ENCODE peak calls at places on chromosomes 7 and 10, in six cellular contexts. One of them, this sample, is unnamed.

GRCh38 chr10:102455893-102456471 is 4.6 kb upstream of the C10orf95 start:
- DNase-seq in A172: peak
- DNase-seq in activated T-cell treated with anti-CD3 and anti-CD28 coated beads, Interleukin-2, amount 50 U/mL, for 1 hour: no peak
- DNase-seq in midbrain: no peak
- DNase-seq in stimulated activated CD8-positive, alpha-beta memory T cell treated with anti-CD3 and anti-CD28 coated beads, Interleukin-2, amount 100 ng/mL, for 48 hours: no peak
- DNase-seq in left ventricle myocardium superior: no peak
- DNase-seq in this sample: no peak

GRCh38 chr7:33452805-33453502 is 323.6 kb downstream of the BBS9 start:
- DNase-seq in A172: no peak
- DNase-seq in activated T-cell treated with anti-CD3 and anti-CD28 coated beads, Interleukin-2, amount 50 U/mL, for 1 hour: no peak
- DNase-seq in midbrain: no peak
- DNase-seq in left ventricle myocardium superior: no peak
- DNase-seq in stimulated activated CD8-positive, alpha-beta memory T cell treated with anti-CD3 and anti-CD28 coated beads, Interleukin-2, amount 100 ng/mL, for 48 hours: no peak
- DNase-seq in this sample: no peak

GRCh38 chr10:73797324-73798025 is 12.1 kb downstream of the ZSWIM8 start:
- DNase-seq in A172: no peak
- DNase-seq in midbrain: no peak
- DNase-seq in stimulated activated CD8-positive, alpha-beta memory T cell treated with anti-CD3 and anti-CD28 coated beads, Interleukin-2, amount 100 ng/mL, for 48 hours: no peak
- DNase-seq in left ventricle myocardium superior: no peak
- DNase-seq in activated T-cell treated with anti-CD3 and anti-CD28 coated beads, Interleukin-2, amount 50 U/mL, for 1 hour: no peak
- DNase-seq in this sample: no peak

GRCh38 chr10:92740762-92741161 is 51.0 kb downstream of the HHEX start:
- DNase-seq in activated T-cell treated with anti-CD3 and anti-CD28 coated beads, Interleukin-2, amount 50 U/mL, for 1 hour: no peak
- DNase-seq in left ventricle myocardium superior: no peak
- DNase-seq in A172: no peak
- DNase-seq in stimulated activated CD8-positive, alpha-beta memory T cell treated with anti-CD3 and anti-CD28 coated beads, Interleukin-2, amount 100 ng/mL, for 48 hours: no peak
- DNase-seq in midbrain: no peak
- DNase-seq in this sample: peak

GRCh38 chr7:45657136-45657889 is 83.1 kb downstream of the ADCY1 start:
- DNase-seq in midbrain: no peak
- DNase-seq in activated T-cell treated with anti-CD3 and anti-CD28 coated beads, Interleukin-2, amount 50 U/mL, for 1 hour: no peak
- DNase-seq in stimulated activated CD8-positive, alpha-beta memory T cell treated with anti-CD3 and anti-CD28 coated beads, Interleukin-2, amount 100 ng/mL, for 48 hours: no peak
- DNase-seq in left ventricle myocardium superior: no peak
- DNase-seq in A172: no peak
- DNase-seq in this sample: no peak

GRCh38 chr10:20034732-20035131 is 218.5 kb downstream of the PLXDC2 start:
- DNase-seq in left ventricle myocardium superior: no peak
- DNase-seq in stimulated activated CD8-positive, alpha-beta memory T cell treated with anti-CD3 and anti-CD28 coated beads, Interleukin-2, amount 100 ng/mL, for 48 hours: no peak
- DNase-seq in activated T-cell treated with anti-CD3 and anti-CD28 coated beads, Interleukin-2, amount 50 U/mL, for 1 hour: no peak
- DNase-seq in midbrain: no peak
- DNase-seq in A172: no peak
- DNase-seq in this sample: no peak

GRCh38 chr7:70573202-70573810 is 558.6 kb upstream of the GALNT17 start:
- DNase-seq in A172: no peak
- DNase-seq in activated T-cell treated with anti-CD3 and anti-CD28 coated beads, Interleukin-2, amount 50 U/mL, for 1 hour: no peak
- DNase-seq in midbrain: no peak
- DNase-seq in stimulated activated CD8-positive, alpha-beta memory T cell treated with anti-CD3 and anti-CD28 coated beads, Interleukin-2, amount 100 ng/mL, for 48 hours: no peak
- DNase-seq in left ventricle myocardium superior: no peak
- DNase-seq in this sample: no peak

GRCh38 chr10:80272793-80273522 is 16.5 kb downstream of the MAT1A start:
- DNase-seq in left ventricle myocardium superior: no peak
- DNase-seq in A172: no peak
- DNase-seq in stimulated activated CD8-positive, alpha-beta memory T cell treated with anti-CD3 and anti-CD28 coated beads, Interleukin-2, amount 100 ng/mL, for 48 hours: no peak
- DNase-seq in midbrain: no peak
- DNase-seq in activated T-cell treated with anti-CD3 and anti-CD28 coated beads, Interleukin-2, amount 50 U/mL, for 1 hour: no peak
- DNase-seq in this sample: no peak

GRCh38 chr10:132062641-132063390 is 2.9 kb upstream of the JAKMIP3 start:
- DNase-seq in left ventricle myocardium superior: no peak
- DNase-seq in stimulated activated CD8-positive, alpha-beta memory T cell treated with anti-CD3 and anti-CD28 coated beads, Interleukin-2, amount 100 ng/mL, for 48 hours: no peak
- DNase-seq in A172: no peak
- DNase-seq in midbrain: peak
- DNase-seq in activated T-cell treated with anti-CD3 and anti-CD28 coated beads, Interleukin-2, amount 50 U/mL, for 1 hour: no peak
- DNase-seq in this sample: no peak

GRCh38 chr10:72783290-72783689 is 91.3 kb downstream of the MCU start:
- DNase-seq in stimulated activated CD8-positive, alpha-beta memory T cell treated with anti-CD3 and anti-CD28 coated beads, Interleukin-2, amount 100 ng/mL, for 48 hours: no peak
- DNase-seq in midbrain: no peak
- DNase-seq in A172: no peak
- DNase-seq in activated T-cell treated with anti-CD3 and anti-CD28 coated beads, Interleukin-2, amount 50 U/mL, for 1 hour: no peak
- DNase-seq in left ventricle myocardium superior: no peak
- DNase-seq in this sample: no peak

GRCh38 chr10:43407148-43407575 is 1.8 kb downstream of the HNRNPF start:
- DNase-seq in activated T-cell treated with anti-CD3 and anti-CD28 coated beads, Interleukin-2, amount 50 U/mL, for 1 hour: peak
- DNase-seq in stimulated activated CD8-positive, alpha-beta memory T cell treated with anti-CD3 and anti-CD28 coated beads, Interleukin-2, amount 100 ng/mL, for 48 hours: peak
- DNase-seq in left ventricle myocardium superior: peak
- DNase-seq in A172: no peak
- DNase-seq in midbrain: peak
- DNase-seq in this sample: no peak

GRCh38 chr7:150716368-150716767 is at the start of gene GIMAP1:
- DNase-seq in left ventricle myocardium superior: peak
- DNase-seq in midbrain: no peak
- DNase-seq in stimulated activated CD8-positive, alpha-beta memory T cell treated with anti-CD3 and anti-CD28 coated beads, Interleukin-2, amount 100 ng/mL, for 48 hours: no peak
- DNase-seq in activated T-cell treated with anti-CD3 and anti-CD28 coated beads, Interleukin-2, amount 50 U/mL, for 1 hour: peak
- DNase-seq in A172: no peak
- DNase-seq in this sample: no peak

GRCh38 chr7:13778967-13779366 is 210.5 kb downstream of the ETV1 start:
- DNase-seq in midbrain: no peak
- DNase-seq in activated T-cell treated with anti-CD3 and anti-CD28 coated beads, Interleukin-2, amount 50 U/mL, for 1 hour: no peak
- DNase-seq in stimulated activated CD8-positive, alpha-beta memory T cell treated with anti-CD3 and anti-CD28 coated beads, Interleukin-2, amount 100 ng/mL, for 48 hours: no peak
- DNase-seq in left ventricle myocardium superior: no peak
- DNase-seq in A172: peak
- DNase-seq in this sample: peak

GRCh38 chr7:149460493-149461330 is at the start of gene ZNF777:
- DNase-seq in stimulated activated CD8-positive, alpha-beta memory T cell treated with anti-CD3 and anti-CD28 coated beads, Interleukin-2, amount 100 ng/mL, for 48 hours: peak
- DNase-seq in activated T-cell treated with anti-CD3 and anti-CD28 coated beads, Interleukin-2, amount 50 U/mL, for 1 hour: peak
- DNase-seq in left ventricle myocardium superior: peak
- DNase-seq in midbrain: peak
- DNase-seq in A172: peak
- DNase-seq in this sample: peak

GRCh38 chr10:50585921-50586739 is 37.6 kb downstream of the SGMS1 start:
- DNase-seq in left ventricle myocardium superior: no peak
- DNase-seq in midbrain: no peak
- DNase-seq in A172: peak
- DNase-seq in activated T-cell treated with anti-CD3 and anti-CD28 coated beads, Interleukin-2, amount 50 U/mL, for 1 hour: no peak
- DNase-seq in stimulated activated CD8-positive, alpha-beta memory T cell treated with anti-CD3 and anti-CD28 coated beads, Interleukin-2, amount 100 ng/mL, for 48 hours: no peak
- DNase-seq in this sample: peak

GRCh38 chr10:119233821-119234220 is 26.4 kb downstream of the GRK5 start:
- DNase-seq in left ventricle myocardium superior: no peak
- DNase-seq in midbrain: no peak
- DNase-seq in stimulated activated CD8-positive, alpha-beta memory T cell treated with anti-CD3 and anti-CD28 coated beads, Interleukin-2, amount 100 ng/mL, for 48 hours: no peak
- DNase-seq in A172: no peak
- DNase-seq in activated T-cell treated with anti-CD3 and anti-CD28 coated beads, Interleukin-2, amount 50 U/mL, for 1 hour: no peak
- DNase-seq in this sample: no peak

GRCh38 chr10:102452672-102453340 is 1.5 kb upstream of the C10orf95 start:
- DNase-seq in midbrain: peak
- DNase-seq in stimulated activated CD8-positive, alpha-beta memory T cell treated with anti-CD3 and anti-CD28 coated beads, Interleukin-2, amount 100 ng/mL, for 48 hours: peak
- DNase-seq in A172: peak
- DNase-seq in left ventricle myocardium superior: no peak
- DNase-seq in activated T-cell treated with anti-CD3 and anti-CD28 coated beads, Interleukin-2, amount 50 U/mL, for 1 hour: peak
- DNase-seq in this sample: peak

GRCh38 chr10:43194861-43195260 is 56.6 kb downstream of the CSGALNACT2 start:
- DNase-seq in A172: no peak
- DNase-seq in midbrain: no peak
- DNase-seq in activated T-cell treated with anti-CD3 and anti-CD28 coated beads, Interleukin-2, amount 50 U/mL, for 1 hour: no peak
- DNase-seq in left ventricle myocardium superior: no peak
- DNase-seq in stimulated activated CD8-positive, alpha-beta memory T cell treated with anti-CD3 and anti-CD28 coated beads, Interleukin-2, amount 100 ng/mL, for 48 hours: no peak
- DNase-seq in this sample: no peak

GRCh38 chr7:31069880-31070555 is 17.9 kb downstream of the ADCYAP1R1 start:
- DNase-seq in activated T-cell treated with anti-CD3 and anti-CD28 coated beads, Interleukin-2, amount 50 U/mL, for 1 hour: no peak
- DNase-seq in stimulated activated CD8-positive, alpha-beta memory T cell treated with anti-CD3 and anti-CD28 coated beads, Interleukin-2, amount 100 ng/mL, for 48 hours: no peak
- DNase-seq in midbrain: no peak
- DNase-seq in A172: no peak
- DNase-seq in left ventricle myocardium superior: peak
- DNase-seq in this sample: no peak

GRCh38 chr7:75962607-75963382 is 31.6 kb downstream of the TMEM120A start:
- DNase-seq in midbrain: no peak
- DNase-seq in left ventricle myocardium superior: peak
- DNase-seq in activated T-cell treated with anti-CD3 and anti-CD28 coated beads, Interleukin-2, amount 50 U/mL, for 1 hour: no peak
- DNase-seq in A172: no peak
- DNase-seq in stimulated activated CD8-positive, alpha-beta memory T cell treated with anti-CD3 and anti-CD28 coated beads, Interleukin-2, amount 100 ng/mL, for 48 hours: no peak
- DNase-seq in this sample: no peak

GRCh38 chr7:50591480-50592438 is 26.6 kb upstream of the DDC start:
- DNase-seq in activated T-cell treated with anti-CD3 and anti-CD28 coated beads, Interleukin-2, amount 50 U/mL, for 1 hour: no peak
- DNase-seq in left ventricle myocardium superior: no peak
- DNase-seq in stimulated activated CD8-positive, alpha-beta memory T cell treated with anti-CD3 and anti-CD28 coated beads, Interleukin-2, amount 100 ng/mL, for 48 hours: no peak
- DNase-seq in midbrain: no peak
- DNase-seq in A172: no peak
- DNase-seq in this sample: no peak

GRCh38 chr10:93471110-93471651 is 11.0 kb downstream of the MYOF start:
- DNase-seq in left ventricle myocardium superior: no peak
- DNase-seq in midbrain: no peak
- DNase-seq in stimulated activated CD8-positive, alpha-beta memory T cell treated with anti-CD3 and anti-CD28 coated beads, Interleukin-2, amount 100 ng/mL, for 48 hours: no peak
- DNase-seq in activated T-cell treated with anti-CD3 and anti-CD28 coated beads, Interleukin-2, amount 50 U/mL, for 1 hour: no peak
- DNase-seq in A172: peak
- DNase-seq in this sample: no peak

GRCh38 chr10:129361676-129362376 is 105.2 kb upstream of the MGMT start:
- DNase-seq in midbrain: no peak
- DNase-seq in A172: no peak
- DNase-seq in activated T-cell treated with anti-CD3 and anti-CD28 coated beads, Interleukin-2, amount 50 U/mL, for 1 hour: no peak
- DNase-seq in left ventricle myocardium superior: no peak
- DNase-seq in stimulated activated CD8-positive, alpha-beta memory T cell treated with anti-CD3 and anti-CD28 coated beads, Interleukin-2, amount 100 ng/mL, for 48 hours: no peak
- DNase-seq in this sample: no peak

GRCh38 chr10:6212266-6212640 is 9.5 kb downstream of the PFKFB3 start:
- DNase-seq in A172: no peak
- DNase-seq in stimulated activated CD8-positive, alpha-beta memory T cell treated with anti-CD3 and anti-CD28 coated beads, Interleukin-2, amount 100 ng/mL, for 48 hours: no peak
- DNase-seq in midbrain: no peak
- DNase-seq in activated T-cell treated with anti-CD3 and anti-CD28 coated beads, Interleukin-2, amount 50 U/mL, for 1 hour: no peak
- DNase-seq in left ventricle myocardium superior: peak
- DNase-seq in this sample: no peak